ENCODE peak calls at places on chromosomes 6 and 20, in seven cellular contexts. P, Z, I, B, E, W and R are unnamed samples.

GRCh38 chr6:18561006-18561750 is 174.0 kb downstream of the RNF144B start:
- DNase-seq in P (no peak), Z (peak), I (peak), B (no peak), E (no peak), W (peak), R (no peak)

GRCh38 chr20:35952480-35953410 is 1.6 kb downstream of the SCAND1 start:
- DNase-seq in P (no peak), Z (peak), I (peak), B (no peak), E (no peak), W (no peak), R (no peak)

GRCh38 chr6:131586544-131586943 is 13.5 kb downstream of the ARG1 start:
- DNase-seq in P (no peak), Z (no peak), I (no peak), B (no peak), E (no peak), W (no peak), R (no peak)

GRCh38 chr20:53714524-53714923 is 120.9 kb upstream of the ZNF217 start:
- DNase-seq in P (no peak), Z (no peak), I (no peak), B (no peak), E (no peak), W (no peak), R (no peak)

GRCh38 chr6:149459761-149460160 is 25.1 kb downstream of the ZC3H12D start:
- DNase-seq in P (no peak), Z (no peak), I (no peak), B (no peak), E (no peak), W (no peak), R (no peak)

GRCh38 chr6:37641546-37641945 is 56.1 kb downstream of the MDGA1 start:
- DNase-seq in P (no peak), Z (no peak), I (no peak), B (no peak), E (no peak), W (no peak), R (no peak)

GRCh38 chr6:157424491-157425020 is 43.6 kb downstream of the ZDHHC14 start:
- DNase-seq in P (no peak), Z (no peak), I (no peak), B (no peak), E (no peak), W (no peak), R (no peak)

GRCh38 chr6:1335367-1336037 is 23.6 kb downstream of the FOXQ1 start:
- DNase-seq in P (no peak), Z (peak), I (peak), B (no peak), E (no peak), W (no peak), R (no peak)

GRCh38 chr6:190596-191395 is 101.5 kb upstream of the DUSP22 start:
- DNase-seq in P (no peak), Z (no peak), I (no peak), B (no peak), E (no peak), W (no peak), R (no peak)
- TF ChIP-seq CTCF in P (no peak), Z (no peak), I (no peak), B (peak), E (no peak), W (no peak), R (no peak)

GRCh38 chr6:6712258-6712978 is 123.9 kb downstream of the LY86 start:
- DNase-seq in P (no peak), Z (peak), I (peak), B (peak), E (no peak), W (no peak), R (no peak)
- TF ChIP-seq CTCF in P (no peak), Z (peak), I (no peak), B (peak), E (no peak), W (no peak), R (no peak)

GRCh38 chr6:15677822-15678221 is 15.0 kb upstream of the DTNBP1 start:
- DNase-seq in P (no peak), Z (no peak), I (no peak), B (no peak), E (no peak), W (no peak), R (no peak)

GRCh38 chr6:15678514-15678913 is 15.7 kb upstream of the DTNBP1 start:
- DNase-seq in P (no peak), Z (no peak), I (no peak), B (no peak), E (no peak), W (no peak), R (no peak)

GRCh38 chr6:15674690-15675386 is 12.0 kb upstream of the DTNBP1 start:
- DNase-seq in P (no peak), Z (no peak), I (no peak), B (no peak), E (no peak), W (no peak), R (no peak)

GRCh38 chr6:15672291-15672690 is 9.5 kb upstream of the DTNBP1 start:
- DNase-seq in P (no peak), Z (no peak), I (no peak), B (no peak), E (no peak), W (no peak), R (no peak)

GRCh38 chr6:15675537-15676170 is 12.8 kb upstream of the DTNBP1 start:
- DNase-seq in P (no peak), Z (no peak), I (no peak), B (no peak), E (no peak), W (no peak), R (no peak)
- TF ChIP-seq CTCF in P (no peak), Z (no peak), I (no peak), B (no peak), E (no peak), W (no peak), R (no peak)

GRCh38 chr6:27757307-27757706 is 154.9 kb downstream of the OR2B2 start:
- DNase-seq in P (no peak), Z (peak), I (peak), B (peak), E (peak), W (no peak), R (peak)

GRCh38 chr6:27755768-27756167 is 156.4 kb downstream of the OR2B2 start:
- DNase-seq in P (no peak), Z (no peak), I (no peak), B (no peak), E (no peak), W (no peak), R (no peak)

GRCh38 chr6:27754408-27754782 is 157.8 kb downstream of the OR2B2 start:
- DNase-seq in P (no peak), Z (no peak), I (no peak), B (no peak), E (no peak), W (no peak), R (no peak)

GRCh38 chr6:27752038-27752885 is 159.9 kb downstream of the OR2B2 start:
- DNase-seq in P (no peak), Z (peak), I (peak), B (peak), E (no peak), W (peak), R (peak)

DNA sequence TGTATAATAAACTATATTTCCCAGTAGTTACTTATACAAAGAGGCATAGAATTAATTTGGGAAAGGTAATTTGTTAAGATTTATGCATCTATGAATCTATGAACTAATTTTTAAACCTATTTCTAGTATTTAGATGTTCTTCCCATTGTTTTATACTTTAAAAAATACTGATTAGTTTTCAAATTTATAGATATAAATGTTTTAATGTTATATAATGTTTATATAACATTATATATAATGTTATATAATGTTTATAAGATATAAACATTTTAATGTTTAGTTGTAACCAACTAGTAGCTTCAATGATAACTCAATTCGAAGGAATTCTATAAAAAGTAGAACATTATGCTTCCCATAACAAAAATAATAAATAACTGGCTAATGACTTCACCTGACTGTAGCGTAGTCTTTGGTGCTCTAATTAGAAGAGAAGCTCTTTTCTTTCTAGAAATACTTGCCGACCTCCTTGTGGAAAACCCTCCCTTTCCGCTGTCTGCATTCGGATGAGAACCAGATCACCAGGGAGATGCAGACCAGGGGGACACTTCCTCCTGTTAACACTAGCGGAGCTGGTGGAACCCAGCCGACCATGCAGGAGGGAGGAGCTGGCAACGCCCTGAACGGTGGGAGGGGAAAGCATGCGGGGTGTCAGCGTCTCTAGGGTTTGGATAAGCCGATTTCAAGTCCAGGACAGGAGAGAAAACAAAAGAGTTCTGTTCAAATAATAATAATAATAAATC is 158.4 kb downstream of the OR2B2 start:
- DNase-seq in P (peak), Z (peak), I (peak), B (peak), E (peak), W (peak), R (peak)
- TF ChIP-seq CTCF in P (peak), Z (peak), I (peak), B (peak), E (no peak), W (no peak), R (no peak)

GRCh38 chr20:49437057-49437456 is 45.4 kb downstream of the KCNB1 start:
- DNase-seq in P (no peak), Z (no peak), I (no peak), B (no peak), E (no peak), W (no peak), R (no peak)

GRCh38 chr20:49433387-49433786 is 49.1 kb downstream of the KCNB1 start:
- DNase-seq in P (no peak), Z (no peak), I (no peak), B (no peak), E (no peak), W (no peak), R (no peak)

GRCh38 chr20:49431345-49431744 is 51.1 kb downstream of the KCNB1 start:
- DNase-seq in P (no peak), Z (peak), I (no peak), B (no peak), E (no peak), W (no peak), R (no peak)

GRCh38 chr20:49432562-49432961 is 49.9 kb downstream of the KCNB1 start:
- DNase-seq in P (no peak), Z (no peak), I (no peak), B (no peak), E (no peak), W (no peak), R (no peak)

GRCh38 chr20:49435639-49436038 is 46.8 kb downstream of the KCNB1 start:
- DNase-seq in P (no peak), Z (no peak), I (no peak), B (no peak), E (no peak), W (no peak), R (no peak)
- TF ChIP-seq CTCF in P (no peak), Z (no peak), I (no peak), B (no peak), E (no peak), W (no peak), R (no peak)

DNA sequence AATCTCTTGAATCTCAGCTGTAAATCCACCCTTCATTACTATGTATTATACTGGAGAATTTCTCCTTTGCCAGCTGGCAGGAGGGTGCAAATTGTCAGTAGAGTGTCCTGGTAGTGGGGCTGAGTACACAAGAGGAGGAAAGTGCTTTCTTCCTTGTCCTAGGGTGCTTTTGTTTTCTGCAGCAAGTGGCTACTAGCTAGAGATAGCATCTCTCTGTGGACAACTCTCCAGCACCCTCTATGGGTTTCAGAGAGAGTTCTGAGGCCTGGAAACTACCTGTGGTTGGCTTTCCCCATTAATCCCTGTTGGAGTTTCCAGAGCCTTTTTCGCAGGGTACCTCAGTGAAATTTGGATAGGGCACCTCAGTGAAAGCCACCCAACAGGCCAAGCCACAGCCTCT is 422.5 kb upstream of the RGS17 start:
- DNase-seq in P (no peak), Z (no peak), I (no peak), B (no peak), E (no peak), W (no peak), R (no peak)
- TF ChIP-seq CTCF in P (peak), Z (peak), I (no peak), B (peak), E (no peak), W (no peak), R (no peak)

DNA sequence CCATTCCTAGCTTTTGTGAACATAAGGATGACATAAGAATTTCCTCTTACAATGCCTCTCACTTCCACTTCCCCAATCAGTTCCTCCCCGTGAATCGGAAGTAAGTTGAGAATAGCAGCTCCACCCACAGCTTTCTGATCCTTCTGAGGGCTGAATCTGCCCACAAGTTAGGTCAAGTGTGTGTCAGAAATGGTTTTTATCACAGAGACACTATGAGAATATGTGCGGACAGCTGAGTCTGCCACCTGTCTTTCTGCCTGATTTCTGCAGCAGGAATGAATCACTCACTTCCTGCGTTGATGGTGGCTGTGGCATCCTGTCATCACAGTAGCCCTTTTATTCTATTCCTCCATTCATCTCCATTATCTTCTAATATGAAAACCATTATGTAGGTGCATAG is 70.2 kb downstream of the RIN2 start:
- DNase-seq in P (no peak), Z (no peak), I (peak), B (peak), E (no peak), W (no peak), R (no peak)
- TF ChIP-seq CTCF in P (peak), Z (peak), I (peak), B (peak), E (no peak), W (no peak), R (no peak)

GRCh38 chr6:112286010-112286409 is 31.6 kb upstream of the LAMA4 start:
- DNase-seq in P (no peak), Z (no peak), I (no peak), B (peak), E (no peak), W (no peak), R (no peak)

GRCh38 chr6:112284603-112285002 is 30.2 kb upstream of the LAMA4 start:
- DNase-seq in P (no peak), Z (no peak), I (no peak), B (no peak), E (no peak), W (no peak), R (no peak)

GRCh38 chr6:112279044-112279916 is 24.9 kb upstream of the LAMA4 start:
- DNase-seq in P (no peak), Z (peak), I (peak), B (no peak), E (no peak), W (no peak), R (no peak)

GRCh38 chr6:112283621-112284020 is 29.3 kb upstream of the LAMA4 start:
- DNase-seq in P (no peak), Z (no peak), I (no peak), B (no peak), E (no peak), W (no peak), R (no peak)

DNA sequence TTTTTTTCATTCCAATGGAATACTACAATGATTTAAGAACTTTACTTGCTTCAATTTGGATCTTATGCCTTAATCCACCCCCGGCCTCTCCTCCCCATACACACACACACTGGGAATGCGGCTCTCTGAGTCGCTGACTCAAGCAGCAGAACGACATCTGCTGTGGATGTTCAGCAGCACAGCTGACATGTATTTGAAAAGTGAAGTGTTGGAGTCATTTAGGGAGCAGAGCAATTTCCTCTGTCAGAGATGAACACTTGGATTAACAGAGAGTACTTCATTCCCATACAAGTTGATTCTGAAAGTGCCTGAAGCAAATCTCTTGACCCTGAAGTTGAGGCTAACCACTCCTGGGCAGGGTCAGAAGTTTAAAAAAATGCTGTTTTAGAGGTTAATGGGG is 27.9 kb upstream of the LAMA4 start:
- DNase-seq in P (peak), Z (peak), I (peak), B (no peak), E (no peak), W (peak), R (no peak)
- TF ChIP-seq CTCF in P (peak), Z (peak), I (peak), B (no peak), E (no peak), W (peak), R (no peak)